ENCODE peak calls at places on chromosomes 7 and 10, in four cellular contexts. N is H9, Q is fibroblast of the aortic adventitia, P is GM12878. B is an unnamed sample.

GRCh38 chr7:148905093-148905666 is 21.1 kb upstream of the EZH2 start:
- DNase-seq in P (no peak), Q (no peak), N (peak; percentile 66), B (peak; percentile 18)

GRCh38 chr7:111931016-111931517 is 275.1 kb downstream of the DOCK4 start:
- DNase-seq in P (no peak), N (peak; percentile 38), Q (peak; percentile 31), B (peak; percentile 12)

GRCh38 chr10:102131286-102132170 is 1.3 kb upstream of the PPRC1 start:
- DNase-seq in N (no peak), Q (peak; percentile 41), P (no peak), B (no peak)

GRCh38 chr10:52551036-52551435 is 221.5 kb downstream of the MBL2 start:
- DNase-seq in N (no peak), Q (peak; percentile 30), P (no peak), B (no peak)

GRCh38 chr10:80443531-80443974 is 10.6 kb upstream of the TSPAN14 start:
- DNase-seq in Q (no peak), N (peak; percentile 43), P (no peak), B (peak; percentile 35)

GRCh38 chr7:99392659-99393362 is 15.6 kb downstream of the PDAP1 start:
- DNase-seq in Q (no peak), N (peak; percentile 93), P (no peak), B (no peak)

GRCh38 chr7:98303906-98304305 is 22.4 kb downstream of the BRI3 start:
- DNase-seq in P (no peak), Q (no peak), N (peak; percentile 58), B (no peak)

GRCh38 chr10:44195120-44196007 is 189.5 kb downstream of the CXCL12 start:
- DNase-seq in N (no peak), Q (peak; percentile 95), P (no peak), B (no peak)

GRCh38 chr10:4519691-4520402 is 306.2 kb upstream of the AKR1E2 start:
- DNase-seq in N (no peak), Q (peak; percentile 96), P (no peak), B (no peak)

GRCh38 chr10:49404321-49404878 is 8.5 kb upstream of the DRGX start:
- DNase-seq in Q (no peak), N (no peak), P (no peak), B (no peak)

GRCh38 chr10:49409755-49410154 is 13.9 kb upstream of the DRGX start:
- DNase-seq in P (no peak), N (no peak), Q (no peak), B (no peak)

GRCh38 chr10:49408437-49409306 is 12.8 kb upstream of the DRGX start:
- DNase-seq in P (no peak), Q (peak; percentile 2), N (peak; percentile 64), B (no peak)

GRCh38 chr10:49410365-49411074 is 14.6 kb upstream of the DRGX start:
- DNase-seq in P (no peak), Q (no peak), N (no peak), B (no peak)

GRCh38 chr10:49407552-49408137 is 11.8 kb upstream of the DRGX start:
- DNase-seq in Q (peak; percentile 82), N (peak; percentile 81), P (no peak), B (peak; percentile 85)
- TF ChIP-seq CTCF in Q (peak; percentile 96), N (peak; percentile 90), P (peak; percentile 93), B (peak; percentile 87)

GRCh38 chr10:133115453-133115842 is 27.7 kb downstream of the ADGRA1 start:
- DNase-seq in N (no peak), Q (no peak), P (no peak), B (no peak)
- TF ChIP-seq CTCF in N (no peak), Q (no peak), P (no peak), B (no peak)

GRCh38 chr7:31172071-31172470 is 120.0 kb downstream of the ADCYAP1R1 start:
- DNase-seq in Q (no peak), N (no peak), P (no peak), B (no peak)

GRCh38 chr7:31171216-31171750 is 119.2 kb downstream of the ADCYAP1R1 start:
- DNase-seq in Q (no peak), N (no peak), P (no peak), B (no peak)

DNA sequence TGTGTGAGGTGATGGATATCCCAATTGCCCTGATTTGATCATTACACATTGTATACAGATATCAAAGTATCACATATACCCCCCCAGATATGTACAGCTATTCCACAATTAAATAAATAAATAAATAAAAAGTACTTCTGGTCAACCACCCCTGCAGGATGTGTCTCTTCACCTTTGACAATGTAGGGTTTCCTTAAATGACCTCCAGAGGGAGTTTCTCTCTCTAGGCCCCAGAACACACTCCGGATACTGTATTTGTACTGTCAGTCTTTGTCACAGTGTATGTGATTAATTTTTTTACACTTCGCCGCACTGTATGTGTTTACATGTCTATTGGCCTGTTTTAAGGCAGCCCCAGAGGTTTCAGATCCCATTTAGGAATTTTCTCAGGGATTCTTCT is 123.6 kb downstream of the ADCYAP1R1 start:
- DNase-seq in N (no peak), Q (no peak), P (no peak), B (no peak)
- TF ChIP-seq CTCF in N (peak; percentile 60), Q (no peak), P (peak; percentile 9), B (no peak)

GRCh38 chr7:88279323-88279722 is 27.4 kb downstream of the STEAP4 start:
- DNase-seq in P (no peak), Q (no peak), N (no peak), B (peak; percentile 31)
- TF ChIP-seq CTCF in P (no peak), Q (no peak), N (no peak), B (no peak)

GRCh38 chr10:127720903-127721302 is 16.1 kb upstream of the FOXI2 start:
- DNase-seq in P (no peak), N (peak; percentile 36), Q (no peak), B (no peak)

GRCh38 chr10:127720142-127720541 is 16.8 kb upstream of the FOXI2 start:
- DNase-seq in P (no peak), Q (no peak), N (no peak), B (no peak)

GRCh38 chr10:127715249-127715648 is 21.7 kb upstream of the FOXI2 start:
- DNase-seq in N (no peak), Q (no peak), P (no peak), B (no peak)

GRCh38 chr10:127715782-127716378 is 21.1 kb upstream of the FOXI2 start:
- DNase-seq in N (no peak), P (no peak), Q (peak; percentile 16), B (no peak)
- TF ChIP-seq CTCF in N (peak; percentile 77), P (peak; percentile 16), Q (no peak), B (no peak)

GRCh38 chr7:105745681-105746330 is 130.6 kb downstream of the ATXN7L1 start:
- DNase-seq in N (peak; percentile 45), Q (no peak), P (no peak), B (no peak)

GRCh38 chr7:105752671-105753275 is 123.6 kb downstream of the ATXN7L1 start:
- DNase-seq in P (no peak), N (no peak), Q (no peak), B (no peak)

GRCh38 chr7:105751054-105751453 is 125.3 kb downstream of the ATXN7L1 start:
- DNase-seq in P (no peak), N (no peak), Q (no peak), B (no peak)

GRCh38 chr7:105743351-105743812 is 133.0 kb downstream of the ATXN7L1 start:
- DNase-seq in N (no peak), Q (no peak), P (no peak), B (no peak)

DNA sequence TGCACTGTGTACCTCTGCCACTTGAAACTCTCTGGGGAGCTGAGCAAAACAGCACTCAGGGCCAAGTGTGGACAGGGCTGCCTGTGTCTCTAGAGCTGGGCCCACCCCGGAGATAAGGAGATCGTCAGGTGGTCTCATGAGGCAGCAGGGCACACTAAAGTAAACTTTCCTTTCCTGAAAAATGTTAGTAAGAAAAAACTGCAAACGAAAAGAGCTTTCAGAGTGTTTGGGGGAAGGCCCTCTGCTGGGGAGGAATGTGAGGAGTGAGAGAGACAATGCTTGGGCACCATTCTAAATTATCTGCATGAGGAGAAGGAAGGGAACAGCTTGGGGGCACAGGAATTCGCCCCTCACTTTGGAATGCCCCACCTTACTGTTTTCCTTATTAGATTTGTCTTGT is 127.7 kb downstream of the ATXN7L1 start:
- DNase-seq in Q (no peak), N (no peak), P (no peak), B (no peak)
- TF ChIP-seq CTCF in Q (no peak), N (peak; percentile 38), P (no peak), B (no peak)

GRCh38 chr7:25710954-25711353 is 441.0 kb upstream of the NFE2L3 start:
- DNase-seq in Q (no peak), P (no peak), N (no peak), B (no peak)

GRCh38 chr7:25708211-25708610 is 443.8 kb upstream of the NFE2L3 start:
- DNase-seq in P (no peak), N (no peak), Q (no peak), B (no peak)

GRCh38 chr7:25712500-25712899 is 439.5 kb upstream of the NFE2L3 start:
- DNase-seq in Q (no peak), N (no peak), P (no peak), B (no peak)

GRCh38 chr7:25711940-25712339 is 440.1 kb upstream of the NFE2L3 start:
- DNase-seq in Q (no peak), P (no peak), N (no peak), B (no peak)

DNA sequence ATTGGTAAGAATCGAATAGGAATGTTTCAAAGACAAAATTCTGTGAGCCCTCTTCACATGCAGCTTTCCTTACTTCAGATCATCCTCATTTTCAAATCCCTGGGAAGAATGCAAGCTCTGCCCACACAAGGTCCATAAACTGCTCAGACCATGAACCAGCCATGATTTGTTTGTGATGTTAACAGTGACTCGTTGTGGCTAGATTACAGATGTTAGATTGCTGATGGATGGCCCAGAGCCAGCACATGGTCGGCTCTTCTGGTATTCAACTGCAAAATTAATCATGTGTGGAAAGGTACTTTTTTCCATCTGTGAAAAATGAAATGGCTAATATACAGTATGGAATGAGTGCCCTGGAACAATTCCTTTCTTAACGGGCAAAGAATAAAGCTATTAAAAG is 444.3 kb upstream of the NFE2L3 start:
- DNase-seq in P (no peak), Q (no peak), N (no peak), B (no peak)
- TF ChIP-seq CTCF in P (no peak), Q (no peak), N (no peak), B (no peak)